ENCODE peak calls at places on chromosomes 5 and 9, in six cellular contexts. M is upper lobe of left lung, W is uterus, N is GM20000, Q is mucosa of descending colon, A is endodermal cell. S is an unnamed sample.

GRCh38 chr5:104859437-104859836 is 1296.8 kb upstream of the NUDT12 start:
- DNase-seq in M (no peak), W (no peak), N (no peak), Q (no peak), A (no peak), S (no peak)

GRCh38 chr9:73536403-73536802 is 384.7 kb downstream of the ANXA1 start:
- DNase-seq in M (no peak), W (no peak), N (no peak), Q (no peak), A (no peak), S (no peak)

GRCh38 chr5:38323645-38324295 is 65.4 kb downstream of the EGFLAM start:
- DNase-seq in M (no peak), W (no peak), N (no peak), Q (no peak), A (no peak), S (no peak)

GRCh38 chr9:134837529-134837928 is 43.1 kb upstream of the FCN2 start:
- DNase-seq in M (no peak), W (no peak), N (no peak), Q (no peak), A (no peak), S (no peak)

GRCh38 chr9:27590636-27591035 is 17.4 kb upstream of the C9orf72 start:
- DNase-seq in M (no peak), W (no peak), N (no peak), Q (no peak), A (no peak), S (no peak)

GRCh38 chr5:17317499-17317898 is 100.1 kb downstream of the BASP1 start:
- DNase-seq in M (no peak), W (no peak), N (no peak), Q (peak), A (no peak), S (no peak)

GRCh38 chr9:6557883-6558282 is 87.6 kb downstream of the GLDC start:
- DNase-seq in M (no peak), W (no peak), N (no peak), Q (no peak), A (no peak), S (no peak)

GRCh38 chr9:121399883-121400607 is 30.0 kb upstream of the STOM start:
- DNase-seq in M (no peak), W (no peak), N (peak), Q (peak), A (no peak), S (no peak)

GRCh38 chr5:179793470-179794139 is at the start of gene LTC4S:
- DNase-seq in M (peak), W (peak), N (peak), Q (peak), A (no peak), S (peak)

GRCh38 chr9:36470891-36471290 is 70.8 kb upstream of the RNF38 start:
- DNase-seq in M (no peak), W (peak), N (peak), Q (peak), A (no peak), S (peak)

GRCh38 chr9:2681981-2682380 is 35.3 kb upstream of the KCNV2 start:
- DNase-seq in M (no peak), W (no peak), N (no peak), Q (no peak), A (no peak), S (no peak)

GRCh38 chr9:68751556-68751955 is 46.5 kb downstream of the PIP5K1B start:
- DNase-seq in M (no peak), W (no peak), N (no peak), Q (no peak), A (no peak), S (no peak)

GRCh38 chr5:52810426-52810825 is 22.7 kb downstream of the ITGA1 start:
- DNase-seq in M (no peak), W (no peak), N (no peak), Q (no peak), A (no peak), S (no peak)

GRCh38 chr5:82147860-82148573 is 130.1 kb downstream of the RPS23 start:
- DNase-seq in M (no peak), W (peak), N (no peak), Q (no peak), A (no peak), S (no peak)

GRCh38 chr5:169160405-169160901 is 140.5 kb downstream of the SLIT3 start:
- DNase-seq in M (no peak), W (peak), N (no peak), Q (no peak), A (no peak), S (no peak)

GRCh38 chr9:31733166-31733565 is 651.3 kb upstream of the ACO1 start:
- DNase-seq in M (no peak), W (no peak), N (no peak), Q (no peak), A (no peak), S (no peak)

GRCh38 chr9:89845862-89846261 is 241.1 kb downstream of the GADD45G start:
- DNase-seq in M (no peak), W (no peak), N (no peak), Q (no peak), A (peak), S (no peak)

GRCh38 chr5:113612060-113612496 is 98.6 kb downstream of the YTHDC2 start:
- DNase-seq in M (no peak), W (no peak), N (peak), Q (no peak), A (no peak), S (no peak)

GRCh38 chr9:37987467-37987981 is 81.5 kb downstream of the SHB start:
- DNase-seq in M (no peak), W (no peak), N (no peak), Q (no peak), A (no peak), S (no peak)

GRCh38 chr9:73810585-73811215 is 659.0 kb downstream of the ANXA1 start:
- DNase-seq in M (no peak), W (no peak), N (no peak), Q (no peak), A (no peak), S (no peak)

GRCh38 chr9:76116913-76117312 is 226.4 kb downstream of the PCSK5 start:
- DNase-seq in M (no peak), W (no peak), N (no peak), Q (no peak), A (no peak), S (no peak)

GRCh38 chr9:114086607-114087006 is 8.5 kb upstream of the AMBP start:
- DNase-seq in M (no peak), W (no peak), N (no peak), Q (no peak), A (peak), S (no peak)

GRCh38 chr5:93717162-93717561 is 24.2 kb downstream of the POU5F2 start:
- DNase-seq in M (no peak), W (no peak), N (no peak), Q (no peak), A (no peak), S (no peak)

GRCh38 chr5:163504091-163504931 is 1.1 kb upstream of the MAT2B start:
- DNase-seq in M (no peak), W (peak), N (no peak), Q (peak), A (peak), S (peak)

GRCh38 chr9:127559247-127559680 is 52.8 kb upstream of the STXBP1 start:
- DNase-seq in M (no peak), W (no peak), N (no peak), Q (no peak), A (no peak), S (no peak)

GRCh38 chr9:133280387-133280786 is 5.4 kb upstream of the ABO start:
- DNase-seq in M (no peak), W (no peak), N (no peak), Q (peak), A (no peak), S (no peak)

GRCh38 chr5:169970911-169971436 is 9.3 kb downstream of the INSYN2B start:
- DNase-seq in M (peak), W (peak), N (no peak), Q (no peak), A (no peak), S (no peak)

GRCh38 chr5:68652507-68652906 is 437.0 kb downstream of the PIK3R1 start:
- DNase-seq in M (no peak), W (peak), N (no peak), Q (peak), A (no peak), S (no peak)

DNA sequence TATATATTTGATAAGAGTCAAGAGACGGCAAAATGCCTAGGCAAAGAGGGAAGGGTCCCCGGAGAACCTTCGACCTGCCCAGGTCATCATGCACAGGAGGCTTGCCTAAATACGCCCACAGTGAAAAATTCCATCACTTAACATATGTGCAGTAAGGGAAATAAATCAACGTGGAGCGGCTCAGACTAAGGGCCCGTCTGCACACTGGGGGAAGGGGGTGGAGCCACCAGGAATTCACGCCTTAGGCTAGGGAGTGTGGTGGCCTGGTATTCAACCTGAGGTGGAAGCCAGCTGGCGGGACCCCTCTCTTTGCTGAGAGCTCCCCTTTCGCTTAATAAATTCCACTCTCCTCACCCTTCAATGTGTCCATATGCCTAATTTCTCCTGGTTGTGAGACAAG is 8.3 kb downstream of the PTBP3 start:
- DNase-seq in M (no peak), W (no peak), N (no peak), Q (no peak), A (peak), S (no peak)
- TF ChIP-seq CTCF in M (no peak), W (no peak), N (no peak), Q (no peak), A (no peak), S (no peak)

GRCh38 chr9:131393622-131394463 is at the start of gene PRRC2B:
- DNase-seq in M (peak), W (peak), N (peak), Q (peak), A (peak), S (peak)
- TF ChIP-seq CTCF in M (peak), W (peak), N (peak), Q (peak), A (peak), S (no peak)

GRCh38 chr5:103441523-103441922 is 121.1 kb downstream of the NUDT12 start:
- DNase-seq in M (no peak), W (no peak), N (no peak), Q (no peak), A (no peak), S (no peak)
- TF ChIP-seq CTCF in M (no peak), W (no peak), N (no peak), Q (no peak), A (peak), S (no peak)

GRCh38 chr9:842918-843468 is 1.5 kb downstream of the DMRT1 start:
- DNase-seq in M (no peak), W (no peak), N (no peak), Q (no peak), A (peak), S (no peak)
- TF ChIP-seq CTCF in M (no peak), W (no peak), N (no peak), Q (no peak), A (no peak), S (no peak)

DNA sequence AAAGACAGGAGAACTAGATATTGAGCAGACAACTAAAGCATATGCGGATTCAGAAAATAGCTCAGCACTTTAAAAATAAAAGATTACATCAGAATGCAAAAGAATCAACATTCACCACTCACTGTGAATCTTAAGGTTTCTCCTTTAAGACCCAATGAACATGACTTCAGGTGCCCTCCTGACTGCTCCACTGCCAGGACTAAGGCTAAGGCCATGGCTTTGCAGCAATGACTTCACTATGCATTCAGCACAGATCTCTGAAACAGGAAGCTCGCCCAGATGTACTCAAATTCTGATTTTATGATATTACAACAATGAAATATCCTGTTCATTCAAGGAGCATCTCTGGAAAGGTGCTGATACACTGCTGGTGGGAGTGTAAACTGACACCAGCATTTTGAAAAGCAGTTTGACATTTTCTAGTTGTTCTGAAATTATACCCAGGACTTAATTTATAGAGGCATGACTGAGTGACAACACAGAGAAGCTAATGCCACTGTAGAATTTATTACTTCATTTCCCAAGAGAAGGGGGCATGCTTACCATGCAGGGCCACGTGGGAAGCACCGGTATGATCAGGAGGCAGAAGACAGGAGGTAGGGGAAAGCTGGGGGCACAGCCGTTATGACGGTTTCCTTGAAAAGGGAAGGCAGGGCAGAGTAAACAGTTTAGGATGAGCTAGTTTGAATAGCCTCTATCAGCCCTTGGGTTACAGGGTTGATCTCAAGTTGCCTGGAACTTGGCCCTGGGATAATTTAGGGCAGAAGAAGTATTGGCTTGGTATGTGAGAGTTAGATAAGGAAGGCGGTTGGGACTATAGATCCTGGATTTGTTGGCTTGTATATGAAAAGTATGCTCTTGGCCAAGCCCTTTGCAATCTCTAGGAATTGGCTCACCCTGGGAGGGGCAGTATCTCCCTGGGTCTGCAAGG is 305.8 kb downstream of the ENC1 start:
- DNase-seq in M (no peak), W (no peak), N (no peak), Q (no peak), A (no peak), S (no peak)
- TF ChIP-seq CTCF in M (no peak), W (no peak), N (no peak), Q (no peak), A (no peak), S (no peak)